ENCODE peak calls at places on chromosome 4, in four cellular contexts. F, H, X and M are unnamed samples.

GRCh38 chr4:72896515-72896914 is 173.0 kb downstream of the COX18 start:
- DNase-seq in F (no peak), X (no peak), H (peak; percentile 90), M (no peak)

GRCh38 chr4:89110541-89110985 is 770 bp upstream of the TIGD2 start:
- DNase-seq in X (no peak), F (no peak), H (no peak), M (no peak)

GRCh38 chr4:43271946-43272345 is 379.4 kb downstream of the GRXCR1 start:
- DNase-seq in F (no peak), H (no peak), X (no peak), M (no peak)

GRCh38 chr4:113907559-113907958 is 71.9 kb downstream of the ARSJ start:
- DNase-seq in F (no peak), H (no peak), X (no peak), M (no peak)

GRCh38 chr4:68272860-68273259 is 27.4 kb upstream of the TMPRSS11B start:
- DNase-seq in X (no peak), F (no peak), H (peak; percentile 64), M (no peak)

GRCh38 chr4:172979332-172979731 is 189.3 kb upstream of the GALNT7 start:
- DNase-seq in F (no peak), X (no peak), H (no peak), M (no peak)

GRCh38 chr4:7679431-7679830 is 244.7 kb upstream of the PSAPL1 start:
- DNase-seq in F (no peak), X (no peak), H (no peak), M (no peak)

GRCh38 chr4:89619230-89619962 is 217.6 kb downstream of the SNCA start:
- DNase-seq in F (no peak), H (no peak), X (peak; percentile 55), M (no peak)

GRCh38 chr4:113758361-113758760 is 3.2 kb downstream of the CAMK2D start:
- DNase-seq in F (no peak), X (no peak), H (peak; percentile 77), M (no peak)

GRCh38 chr4:182804131-182804530 is 113.1 kb downstream of the DCTD start:
- DNase-seq in X (no peak), H (no peak), F (no peak), M (no peak)

GRCh38 chr4:102625232-102625930 is 124.2 kb downstream of the NFKB1 start:
- DNase-seq in H (peak; percentile 66), F (peak; percentile 42), X (peak; percentile 85), M (peak; percentile 48)

GRCh38 chr4:36209941-36210663 is 34.2 kb downstream of the ARAP2 start:
- DNase-seq in X (no peak), F (no peak), H (no peak), M (no peak)

GRCh38 chr4:22625301-22625700 is 67.4 kb upstream of the GBA3 start:
- DNase-seq in H (peak; percentile 3), F (no peak), X (no peak), M (no peak)

GRCh38 chr4:31045724-31046318 is 325.7 kb downstream of the PCDH7 start:
- DNase-seq in F (no peak), X (no peak), H (peak; percentile 1), M (no peak)

GRCh38 chr4:130563185-130563890 is 1467.4 kb downstream of the C4orf33 start:
- DNase-seq in F (no peak), H (peak; percentile 36), X (no peak), M (no peak)